ENCODE peak calls at places on chromosomes 1 and 21, in four cellular contexts. U is HepG2, F is K562, L is GM12878. S is an unnamed sample.

GRCh38 chr1:162632234-162632666 is at the start of gene DDR2:
- DNase-seq in U (no peak), F (no peak), L (no peak), S (no peak)

GRCh38 chr21:10430007-10430406 is 91.4 kb upstream of the TPTE start:
- DNase-seq in U (no peak), F (peak; percentile 32), L (no peak), S (no peak)

GRCh38 chr21:25881524-25882376 is 147.0 kb downstream of the GABPA start:
- DNase-seq in U (peak; percentile 39), F (peak; percentile 63), L (peak; percentile 9), S (peak; percentile 66)

GRCh38 chr1:22101199-22101598 is 41.7 kb downstream of the WNT4 start:
- DNase-seq in U (no peak), F (no peak), L (no peak), S (no peak)

GRCh38 chr1:55144886-55145285 is 70.3 kb downstream of the USP24 start:
- DNase-seq in U (no peak), F (no peak), L (no peak), S (no peak)

GRCh38 chr1:94553323-94553730 is 11.8 kb upstream of the F3 start:
- DNase-seq in U (peak; percentile 45), F (no peak), L (no peak), S (no peak)

GRCh38 chr1:20282544-20282943 is 8.1 kb upstream of the VWA5B1 start:
- DNase-seq in U (no peak), F (no peak), L (no peak), S (no peak)

GRCh38 chr1:205922314-205922713 is 20.9 kb downstream of the SLC26A9 start:
- DNase-seq in U (no peak), F (no peak), L (no peak), S (no peak)

GRCh38 chr1:7611421-7612010 is 159.6 kb upstream of the VAMP3 start:
- DNase-seq in U (no peak), F (no peak), L (no peak), S (no peak)

GRCh38 chr1:2975466-2976179 is 45.6 kb upstream of the ACTRT2 start:
- DNase-seq in U (no peak), F (no peak), L (no peak), S (no peak)

GRCh38 chr1:16385659-16386453 is 18.8 kb downstream of the SZRD1 start:
- DNase-seq in U (no peak), F (no peak), L (no peak), S (no peak)

DNA sequence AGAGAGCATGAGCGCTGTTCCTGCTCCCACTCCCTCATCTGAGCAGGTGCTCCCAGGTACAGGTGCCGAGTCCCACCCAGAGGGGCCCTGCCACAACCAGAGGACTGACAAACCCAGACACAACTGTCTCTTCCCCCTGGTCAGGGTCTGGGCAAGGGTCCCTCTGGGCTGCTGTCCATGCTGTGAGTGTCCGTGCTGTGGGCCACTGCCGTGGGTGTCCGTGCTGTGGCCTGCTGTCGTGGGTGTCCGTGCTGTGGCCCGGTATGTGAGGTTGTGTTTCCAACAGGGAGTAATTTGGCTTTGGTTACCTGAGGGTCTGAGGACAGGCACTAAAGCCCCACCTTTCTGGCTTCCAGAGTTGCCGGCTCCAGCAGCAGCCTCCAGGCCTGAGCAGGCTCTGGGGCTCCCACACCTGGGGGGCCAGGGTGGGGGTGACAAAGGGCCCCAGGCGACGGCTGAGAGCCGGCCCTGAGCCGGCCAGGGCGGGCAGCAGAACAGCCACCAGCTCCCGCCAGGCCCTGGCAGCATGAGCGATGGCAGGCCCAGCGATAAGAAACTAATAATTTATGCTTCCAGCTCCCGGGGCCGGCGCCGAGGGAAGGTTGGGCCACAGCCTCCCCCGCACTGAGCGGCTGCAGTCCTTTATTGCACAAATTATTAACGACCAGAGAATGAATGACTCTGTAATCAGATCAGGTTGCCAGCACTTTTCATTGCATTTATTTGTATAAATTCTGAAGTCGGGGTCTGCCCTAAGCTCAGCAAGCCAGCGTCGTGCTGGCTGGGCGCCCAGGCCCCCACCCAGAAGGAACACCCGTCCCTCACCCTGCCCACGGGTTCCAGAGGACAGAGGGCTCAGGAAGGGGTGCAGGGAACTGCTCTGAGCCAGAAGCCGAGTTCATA is 7.3 kb upstream of the SAMD11 start:
- DNase-seq in U (no peak), F (no peak), L (no peak), S (no peak)
- TF ChIP-seq NR2C2 in U (no peak), F (no peak), L (no peak), S (no peak)

GRCh38 chr1:237324226-237324625 is 282.2 kb downstream of the RYR2 start:
- DNase-seq in U (no peak), F (no peak), L (no peak), S (no peak)
- TF ChIP-seq ATF3 in U (no peak), F (no peak), L (no peak), S (no peak)

GRCh38 chr1:202994756-202995155 is 12.4 kb upstream of the TMEM183A start:
- DNase-seq in U (no peak), F (no peak), L (no peak), S (no peak)

GRCh38 chr1:203001986-203002385 is 5.2 kb upstream of the TMEM183A start:
- DNase-seq in U (peak; percentile 62), F (no peak), L (no peak), S (no peak)

GRCh38 chr1:203000217-203000944 is 6.8 kb upstream of the TMEM183A start:
- DNase-seq in U (no peak), F (no peak), L (no peak), S (no peak)

GRCh38 chr1:203002951-203003350 is 4.2 kb upstream of the TMEM183A start:
- DNase-seq in U (no peak), F (no peak), L (no peak), S (no peak)

DNA sequence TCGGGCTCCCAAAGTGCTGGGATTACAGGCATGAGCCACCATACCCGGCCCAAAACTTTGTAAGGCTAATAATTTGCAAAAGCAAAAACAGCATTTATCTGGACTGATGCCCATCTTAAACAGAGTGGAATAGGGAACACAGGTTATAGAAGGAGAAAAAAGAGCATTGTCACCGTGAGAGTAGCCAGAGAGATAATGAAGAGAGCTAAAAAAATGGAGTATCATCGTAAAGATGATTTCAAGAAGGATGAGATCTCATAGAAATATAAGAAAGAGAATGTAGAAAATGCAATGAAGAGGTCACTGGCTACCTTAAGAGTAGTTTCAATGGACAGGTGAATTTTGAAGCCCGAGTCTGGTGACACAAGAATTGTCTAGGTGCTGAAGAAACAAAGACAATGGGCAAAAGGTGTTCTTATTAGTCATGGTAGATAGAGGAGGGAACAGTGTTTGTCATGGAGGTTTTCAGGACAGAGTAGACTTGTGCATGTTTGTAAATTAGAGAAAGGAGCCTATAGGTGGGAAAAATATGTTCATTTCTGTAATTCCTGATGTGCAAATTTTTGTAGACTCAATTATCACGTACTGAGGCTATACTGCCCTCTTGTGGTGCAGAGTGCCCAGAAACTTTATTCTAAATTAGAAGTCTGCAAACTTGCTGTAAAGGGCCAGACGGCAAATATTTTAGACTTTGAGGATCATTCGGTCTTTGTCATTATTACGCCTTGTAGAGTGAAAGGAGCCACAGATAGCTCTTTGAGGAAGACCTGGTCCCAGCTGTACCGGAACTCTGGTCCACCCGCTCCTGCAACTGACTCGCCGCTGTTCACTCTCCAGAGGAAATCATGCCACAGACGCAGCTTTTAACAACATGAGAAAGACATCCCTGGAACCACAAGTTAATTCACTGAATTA is 8.1 kb upstream of the TMEM183A start:
- DNase-seq in U (peak; percentile 47), F (peak; percentile 49), L (peak; percentile 40), S (peak; percentile 53)
- TF ChIP-seq NR2C2 in U (no peak), F (no peak), L (no peak), S (no peak)

DNA sequence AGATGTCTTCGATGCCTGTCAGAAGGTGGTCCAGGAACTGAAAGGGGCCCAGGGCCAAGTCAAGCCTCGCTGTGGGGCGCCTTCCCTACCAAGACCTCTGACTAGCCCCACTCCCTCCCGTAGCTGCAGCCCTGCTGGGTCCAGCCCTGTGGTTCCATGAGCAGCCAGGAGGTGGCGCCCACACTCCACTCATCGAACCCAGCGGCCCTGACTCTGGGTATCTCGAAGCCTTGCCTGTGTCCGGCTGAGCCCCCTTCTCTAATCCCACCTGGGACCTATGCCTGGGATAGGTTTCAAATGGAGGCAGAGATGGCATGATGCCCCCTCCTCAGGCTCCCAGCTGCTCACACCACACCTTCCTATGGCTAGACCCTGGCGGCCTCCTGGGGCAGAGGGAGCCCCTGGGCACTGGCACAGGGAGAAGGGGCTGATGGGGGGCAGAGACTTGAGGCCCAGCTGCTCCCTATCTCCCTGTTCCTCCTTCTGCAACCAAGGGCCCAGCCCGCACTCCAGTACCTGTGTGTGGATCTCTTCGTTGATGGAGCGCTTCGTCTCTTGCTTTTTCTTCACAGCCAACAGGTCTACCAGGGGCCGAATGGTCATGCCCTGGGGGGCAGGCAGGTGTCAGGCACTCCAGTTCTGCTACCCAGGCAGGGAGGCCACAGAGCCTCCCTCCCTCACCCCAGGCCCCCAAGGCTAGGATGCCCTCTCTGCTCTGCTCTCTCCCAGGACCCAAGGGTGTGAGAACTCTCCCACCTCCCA is 52.0 kb downstream of the SLC9A1 start:
- DNase-seq in U (peak; percentile 39), F (peak; percentile 86), L (no peak), S (peak; percentile 95)
- TF ChIP-seq ATF3 in U (no peak), F (no peak), L (no peak), S (no peak)

DNA sequence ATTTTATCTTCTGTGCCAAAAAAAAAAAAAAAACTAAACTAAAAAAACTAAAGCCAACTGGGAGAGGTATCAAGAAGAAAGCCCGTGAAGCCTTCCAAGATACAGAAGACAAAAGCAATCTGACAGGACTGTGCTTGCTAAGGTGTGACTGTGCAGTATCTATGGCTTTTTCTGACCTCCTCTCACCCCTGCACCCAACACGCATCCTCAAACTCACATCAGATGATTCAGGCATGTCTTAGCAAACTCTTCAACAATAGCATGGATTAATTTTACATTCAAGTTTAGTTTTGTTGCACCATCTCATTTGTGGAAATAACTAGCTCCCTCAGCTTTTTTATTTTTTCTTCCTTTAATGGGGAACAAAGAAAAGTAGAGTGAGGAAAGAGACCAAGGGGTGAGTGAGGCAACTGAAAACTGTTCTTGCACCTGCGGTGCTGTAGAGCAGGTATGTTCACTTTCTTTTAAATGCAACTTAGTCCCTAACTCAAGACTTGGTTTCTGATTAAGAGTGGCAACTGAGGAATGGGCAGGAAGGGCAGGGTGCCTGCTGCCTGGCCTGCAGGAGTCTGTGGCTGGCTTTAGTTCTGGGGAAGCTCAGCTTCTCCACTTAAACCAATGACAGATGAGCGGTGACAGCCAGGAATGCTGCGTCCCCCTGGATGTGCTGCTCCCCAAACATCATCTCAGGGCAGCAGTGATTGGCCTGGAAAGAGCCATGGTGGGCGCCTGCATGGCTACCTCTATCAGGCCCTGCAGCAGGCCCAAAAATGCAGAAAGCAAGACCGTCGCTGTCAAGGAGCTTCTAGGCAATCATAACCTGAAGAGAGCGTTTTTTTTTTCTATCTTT is 71.3 kb upstream of the LRRC8B start:
- DNase-seq in U (no peak), F (no peak), L (no peak), S (no peak)
- TF ChIP-seq NR2C2 in U (no peak), F (no peak), L (no peak), S (no peak)